ENCODE peak calls at places on chromosomes 16 and 17, in four cellular contexts. Z, U, O and Y are unnamed samples.

GRCh38 chr16:69820926-69821541 is 58.9 kb downstream of the WWP2 start:
- DNase-seq in Z (peak; percentile 24), U (no peak), O (no peak), Y (no peak)

GRCh38 chr17:30345527-30346075 is 11.7 kb upstream of the TMIGD1 start:
- DNase-seq in Z (no peak), U (no peak), O (no peak), Y (no peak)

GRCh38 chr17:72388765-72389473 is 268.1 kb downstream of the SOX9 start:
- DNase-seq in Z (no peak), U (no peak), O (peak; percentile 99), Y (no peak)

GRCh38 chr17:44304651-44305050 is 3.8 kb upstream of the RUNDC3A start:
- DNase-seq in Z (no peak), U (no peak), O (no peak), Y (no peak)

GRCh38 chr16:77913738-77914263 is 108.5 kb upstream of the CLEC3A start:
- DNase-seq in Z (peak; percentile 46), U (no peak), O (no peak), Y (no peak)

GRCh38 chr17:5331506-5331905 is 49.4 kb downstream of the RABEP1 start:
- DNase-seq in Z (peak; percentile 59), U (no peak), O (peak; percentile 29), Y (no peak)

GRCh38 chr16:14024300-14024699 is 46.8 kb upstream of the MRTFB start:
- DNase-seq in Z (no peak), U (no peak), O (peak; percentile 39), Y (no peak)

GRCh38 chr17:64004903-64005733 is 7.0 kb downstream of the PRR29 start:
- DNase-seq in Z (no peak), U (no peak), O (no peak), Y (no peak)

GRCh38 chr17:78774956-78775571 is 7.0 kb downstream of the CYTH1 start:
- DNase-seq in Z (no peak), U (peak; percentile 44), O (no peak), Y (peak; percentile 26)

GRCh38 chr17:68906638-68907037 is 48.6 kb downstream of the ABCA8 start:
- DNase-seq in Z (peak; percentile 21), U (no peak), O (peak; percentile 43), Y (no peak)

GRCh38 chr17:66495035-66495434 is 192.6 kb downstream of the PRKCA start:
- DNase-seq in Z (no peak), U (no peak), O (no peak), Y (no peak)

GRCh38 chr16:383326-384020 is 1.7 kb upstream of the PGAP6 start:
- DNase-seq in Z (no peak), U (no peak), O (no peak), Y (peak; percentile 21)

GRCh38 chr17:82468692-82469091 is 10.2 kb downstream of the NARF start:
- DNase-seq in Z (peak; percentile 21), U (no peak), O (no peak), Y (no peak)

GRCh38 chr16:81478876-81479496 is 34.4 kb downstream of the CMIP start:
- DNase-seq in Z (no peak), U (no peak), O (no peak), Y (no peak)

GRCh38 chr16:65375651-65376050 is 253.8 kb upstream of the CDH11 start:
- DNase-seq in Z (peak; percentile 58), U (no peak), O (no peak), Y (no peak)